ENCODE peak calls at places on chromosome 5, in four cellular contexts. E is fibroblast of pulmonary artery, N is H1, R is ovary. G is an unnamed sample.

GRCh38 chr5:1503301-1504243 is 20.2 kb downstream of the LPCAT1 start:
- DNase-seq in N (no peak), R (no peak), E (peak), G (no peak)

GRCh38 chr5:37043693-37044092 is 167.1 kb downstream of the NIPBL start:
- DNase-seq in N (no peak), R (no peak), E (peak), G (no peak)

GRCh38 chr5:138212828-138213160 is 329 bp downstream of the CDC23 start:
- DNase-seq in N (no peak), R (no peak), E (peak), G (no peak)

GRCh38 chr5:143110591-143110990 is 292.9 kb downstream of the NR3C1 start:
- DNase-seq in N (no peak), E (no peak), R (no peak), G (no peak)

GRCh38 chr5:135594416-135594960 is 15.7 kb upstream of the CXCL14 start:
- DNase-seq in R (no peak), E (no peak), N (no peak), G (no peak)

GRCh38 chr5:73218552-73219171 is 45.7 kb downstream of the TMEM174 start:
- DNase-seq in E (peak), R (no peak), N (no peak), G (no peak)

GRCh38 chr5:139635606-139636206 is 12.4 kb upstream of the CXXC5 start:
- DNase-seq in R (peak), N (no peak), E (peak), G (peak)

GRCh38 chr5:117488976-117489500 is 914.4 kb upstream of the SEMA6A start:
- DNase-seq in R (no peak), E (no peak), N (no peak), G (peak)

GRCh38 chr5:17213938-17214337 is 3.5 kb upstream of the BASP1 start:
- DNase-seq in R (no peak), E (no peak), N (no peak), G (no peak)

GRCh38 chr5:9408964-9409363 is 136.9 kb downstream of the SEMA5A start:
- DNase-seq in R (no peak), E (no peak), N (no peak), G (no peak)

GRCh38 chr5:1763548-1763911 is 36.1 kb downstream of the MRPL36 start:
- DNase-seq in R (peak), E (peak), N (no peak), G (peak)

GRCh38 chr5:77301447-77301878 is 91.0 kb downstream of the PDE8B start:
- DNase-seq in E (peak), N (no peak), R (no peak), G (peak)

GRCh38 chr5:39191216-39191615 is 28.1 kb downstream of the FYB1 start:
- DNase-seq in R (no peak), E (no peak), N (no peak), G (no peak)
- H3K4me3 ChIP-seq in R (no peak), E (no peak), N (no peak), G (no peak)

GRCh38 chr5:174505621-174506020 is 218.8 kb upstream of the MSX2 start:
- DNase-seq in E (peak), N (no peak), R (no peak), G (peak)
- H3K4me3 ChIP-seq in E (no peak), N (no peak), R (no peak), G (no peak)

GRCh38 chr5:141608046-141608445 is 10.8 kb downstream of the DIAPH1 start:
- DNase-seq in N (no peak), E (no peak), R (no peak), G (no peak)

GRCh38 chr5:141611289-141611688 is 7.5 kb downstream of the DIAPH1 start:
- DNase-seq in R (no peak), E (no peak), N (no peak), G (no peak)

GRCh38 chr5:141608557-141608956 is 10.2 kb downstream of the DIAPH1 start:
- DNase-seq in E (no peak), N (no peak), R (no peak), G (no peak)

GRCh38 chr5:141605523-141606277 is 13.1 kb downstream of the DIAPH1 start:
- DNase-seq in R (no peak), N (no peak), E (peak), G (no peak)

DNA sequence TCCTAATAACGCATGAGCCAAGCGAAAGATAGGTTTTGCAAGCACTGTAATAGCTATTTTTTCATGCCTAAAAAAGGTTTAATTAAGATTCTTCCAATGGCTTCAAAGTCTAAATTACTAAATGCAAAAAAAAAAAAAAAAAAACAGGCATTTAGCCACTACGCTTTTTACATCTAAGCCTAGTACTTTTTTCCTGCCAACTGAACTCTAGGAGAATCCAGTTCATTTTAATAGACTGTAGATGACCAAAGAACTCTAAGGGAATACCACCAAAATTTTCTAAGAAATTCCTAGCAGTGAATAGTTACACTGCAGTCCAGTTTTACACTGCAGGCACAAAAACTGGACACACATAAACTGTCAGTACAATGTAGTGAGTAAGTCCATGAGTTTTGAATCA is 9.8 kb downstream of the DIAPH1 start:
- DNase-seq in N (no peak), E (no peak), R (no peak), G (no peak)
- H3K4me3 ChIP-seq in N (no peak), E (no peak), R (no peak), G (no peak)

DNA sequence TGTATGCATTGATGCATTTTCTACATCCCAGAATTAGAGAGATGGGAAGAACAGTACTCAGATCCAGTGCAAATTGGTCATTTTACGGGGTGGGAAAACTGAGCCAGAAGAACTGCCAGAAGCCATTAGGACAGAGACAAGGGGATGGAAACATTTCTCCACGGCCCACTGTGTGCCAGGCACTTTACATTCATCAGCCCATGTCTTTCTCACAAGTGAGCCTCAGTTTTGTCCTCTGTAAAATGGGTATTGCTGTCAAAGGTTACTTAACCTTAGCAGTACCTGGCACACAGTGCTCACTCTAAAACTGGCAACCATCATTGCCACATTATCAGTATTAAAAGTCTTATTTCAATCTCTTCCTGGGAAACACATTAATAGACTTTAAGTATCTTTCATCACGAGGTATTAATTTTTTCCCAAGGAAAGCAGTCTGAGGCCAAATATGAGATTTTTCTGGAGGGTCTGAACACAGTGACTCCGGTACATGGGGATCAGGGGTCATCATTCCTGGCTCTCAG is 5.2 kb downstream of the DUSP1 start:
- DNase-seq in N (no peak), R (no peak), E (peak), G (peak)
- H3K4me3 ChIP-seq in N (peak), R (peak), E (no peak), G (peak)

DNA sequence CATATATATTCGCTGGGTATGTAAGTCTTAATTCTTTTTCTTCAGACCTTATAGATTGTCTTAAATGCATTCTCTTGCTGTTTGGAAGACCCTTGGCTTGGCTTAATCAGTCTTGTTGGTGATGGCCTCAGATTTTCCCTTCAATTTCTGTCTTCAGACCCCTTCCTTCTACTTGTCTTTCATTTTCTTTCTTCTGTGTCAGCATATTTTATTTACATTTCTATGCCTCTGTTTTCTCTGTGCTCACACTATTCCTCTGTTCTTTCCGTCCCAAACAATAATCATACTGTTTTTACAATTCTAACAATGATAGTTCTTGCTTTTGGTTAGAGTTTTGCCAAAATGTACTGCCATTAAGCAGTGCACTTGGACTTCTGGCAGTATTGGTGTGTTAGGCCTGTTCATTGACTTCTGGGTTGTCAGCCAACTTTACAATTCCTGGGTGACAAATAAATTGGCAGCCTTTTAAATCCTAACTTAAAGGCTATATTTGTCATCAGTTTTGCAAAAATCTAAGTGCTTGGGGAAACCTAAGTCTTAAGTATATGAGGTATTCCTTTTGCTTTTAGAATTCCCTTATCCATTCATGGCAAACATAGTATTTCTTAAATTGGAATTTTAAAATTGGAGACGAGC is 8.0 kb downstream of the SRFBP1 start:
- DNase-seq in N (no peak), E (peak), R (no peak), G (peak)
- H3K4me3 ChIP-seq in N (no peak), E (peak), R (no peak), G (no peak)

GRCh38 chr5:68419101-68419636 is 203.6 kb downstream of the PIK3R1 start:
- DNase-seq in N (no peak), R (no peak), E (no peak), G (no peak)

GRCh38 chr5:68423154-68423811 is 207.7 kb downstream of the PIK3R1 start:
- DNase-seq in E (no peak), N (no peak), R (no peak), G (no peak)

GRCh38 chr5:68419637-68420452 is 204.3 kb downstream of the PIK3R1 start:
- DNase-seq in R (peak), N (no peak), E (peak), G (peak)

GRCh38 chr5:68420476-68421344 is 205.2 kb downstream of the PIK3R1 start:
- DNase-seq in N (no peak), R (peak), E (no peak), G (no peak)

DNA sequence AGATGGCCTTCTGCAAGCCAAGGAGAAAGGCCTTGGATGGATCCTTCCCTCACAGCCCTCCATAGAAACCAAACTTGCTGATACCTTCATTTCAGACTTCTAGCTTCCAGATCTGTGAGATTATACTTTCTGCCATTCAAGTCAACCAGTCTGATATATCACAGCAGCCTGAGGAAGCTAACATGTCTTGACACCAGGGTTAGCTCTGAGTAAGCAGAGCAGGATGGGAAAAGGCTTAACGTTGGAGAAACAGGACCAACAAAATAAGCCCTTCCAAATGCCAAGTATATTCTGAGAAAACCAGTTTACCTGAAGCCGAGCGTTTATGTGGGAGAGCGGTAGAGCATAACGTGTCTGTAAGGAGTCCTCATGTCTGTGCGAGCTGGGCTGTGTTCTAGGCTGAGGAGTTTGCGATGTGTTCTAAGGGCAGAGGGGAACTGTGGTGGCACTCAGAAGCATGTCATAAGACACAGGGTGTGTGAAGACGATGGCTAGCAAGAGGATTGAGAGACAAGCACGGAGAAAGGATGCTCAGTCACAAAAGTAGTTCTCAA is 206.2 kb downstream of the PIK3R1 start:
- DNase-seq in N (no peak), R (no peak), E (no peak), G (no peak)
- H3K4me3 ChIP-seq in N (no peak), R (no peak), E (no peak), G (no peak)

G was measured in skeletal muscle cell.